ENCODE peak calls at places on chromosomes 4 and X, in seven cellular contexts. One of them, this sample, is unnamed.

GRCh38 chr4:153153339-153153851 is 50.8 kb upstream of the TRIM2 start:
- DNase-seq in right lobe of liver: peak; percentile 45
- DNase-seq in A549: peak; percentile 37
- DNase-seq in IMR-90: peak; percentile 7
- DNase-seq in HCT116: no peak
- DNase-seq in adrenal gland: peak; percentile 41
- DNase-seq in endothelial cell of umbilical vein: peak; percentile 27
- DNase-seq in this sample: peak; percentile 20

GRCh38 chr4:122152699-122153328 is 683 bp downstream of the BLTP1 start:
- DNase-seq in adrenal gland: peak; percentile 50
- DNase-seq in endothelial cell of umbilical vein: peak; percentile 50
- DNase-seq in IMR-90: peak; percentile 25
- DNase-seq in HCT116: no peak
- DNase-seq in A549: peak; percentile 13
- DNase-seq in right lobe of liver: peak; percentile 57
- DNase-seq in this sample: peak; percentile 11

GRCh38 chr4:170420255-170420693 is 330.5 kb upstream of the AADAT start:
- DNase-seq in HCT116: no peak
- DNase-seq in A549: no peak
- DNase-seq in right lobe of liver: no peak
- DNase-seq in endothelial cell of umbilical vein: no peak
- DNase-seq in IMR-90: peak; percentile 57
- DNase-seq in adrenal gland: no peak
- DNase-seq in this sample: no peak

GRCh38 chr4:13493793-13494192 is 9.7 kb upstream of the RAB28 start:
- DNase-seq in right lobe of liver: no peak
- DNase-seq in A549: no peak
- DNase-seq in adrenal gland: no peak
- DNase-seq in HCT116: no peak
- DNase-seq in endothelial cell of umbilical vein: no peak
- DNase-seq in IMR-90: no peak
- DNase-seq in this sample: no peak

GRCh38 chr4:187929024-187929423 is 66.5 kb upstream of the ZFP42 start:
- DNase-seq in A549: no peak
- DNase-seq in IMR-90: no peak
- DNase-seq in adrenal gland: no peak
- DNase-seq in endothelial cell of umbilical vein: no peak
- DNase-seq in HCT116: peak; percentile 33
- DNase-seq in right lobe of liver: no peak
- DNase-seq in this sample: no peak

GRCh38 chr4:148060264-148061138 is 328.6 kb downstream of the ARHGAP10 start:
- DNase-seq in HCT116: no peak
- DNase-seq in endothelial cell of umbilical vein: no peak
- DNase-seq in right lobe of liver: no peak
- DNase-seq in adrenal gland: no peak
- DNase-seq in IMR-90: no peak
- DNase-seq in A549: no peak
- DNase-seq in this sample: no peak

GRCh38 chr4:24551492-24552330 is 32.6 kb downstream of the DHX15 start:
- DNase-seq in A549: no peak
- DNase-seq in HCT116: peak; percentile 2
- DNase-seq in adrenal gland: no peak
- DNase-seq in IMR-90: peak; percentile 70
- DNase-seq in endothelial cell of umbilical vein: peak; percentile 61
- DNase-seq in right lobe of liver: no peak
- DNase-seq in this sample: no peak

GRCh38 chr4:19492611-19493010 is 759.1 kb upstream of the SLIT2 start:
- DNase-seq in IMR-90: peak; percentile 56
- DNase-seq in adrenal gland: no peak
- DNase-seq in A549: no peak
- DNase-seq in HCT116: no peak
- DNase-seq in right lobe of liver: no peak
- DNase-seq in endothelial cell of umbilical vein: no peak
- DNase-seq in this sample: no peak

GRCh38 chr4:40462326-40462725 is 127.2 kb downstream of the CHRNA9 start:
- DNase-seq in IMR-90: no peak
- DNase-seq in A549: no peak
- DNase-seq in adrenal gland: no peak
- DNase-seq in right lobe of liver: no peak
- DNase-seq in endothelial cell of umbilical vein: no peak
- DNase-seq in HCT116: no peak
- DNase-seq in this sample: no peak

GRCh38 chrX:40169193-40170086 is 71.7 kb upstream of the BCOR start:
- DNase-seq in right lobe of liver: peak; percentile 53
- DNase-seq in adrenal gland: peak; percentile 82
- DNase-seq in HCT116: peak; percentile 78
- DNase-seq in A549: peak; percentile 73
- DNase-seq in IMR-90: peak; percentile 75
- DNase-seq in endothelial cell of umbilical vein: peak; percentile 78
- DNase-seq in this sample: no peak

GRCh38 chr4:6851962-6852361 is 57.7 kb upstream of the TBC1D14 start:
- DNase-seq in IMR-90: no peak
- DNase-seq in endothelial cell of umbilical vein: no peak
- DNase-seq in HCT116: no peak
- DNase-seq in A549: no peak
- DNase-seq in right lobe of liver: no peak
- DNase-seq in adrenal gland: no peak
- DNase-seq in this sample: no peak

GRCh38 chr4:186249785-186250739 is 15.9 kb upstream of the F11 start:
- DNase-seq in right lobe of liver: no peak
- DNase-seq in HCT116: no peak
- DNase-seq in A549: no peak
- DNase-seq in endothelial cell of umbilical vein: no peak
- DNase-seq in adrenal gland: no peak
- DNase-seq in IMR-90: peak; percentile 85
- DNase-seq in this sample: no peak

GRCh38 chrX:12153741-12154140 is 15.5 kb downstream of the FRMPD4 start:
- DNase-seq in right lobe of liver: no peak
- DNase-seq in endothelial cell of umbilical vein: peak; percentile 50
- DNase-seq in A549: no peak
- DNase-seq in IMR-90: peak; percentile 34
- DNase-seq in adrenal gland: no peak
- DNase-seq in HCT116: no peak
- DNase-seq in this sample: no peak

GRCh38 chrX:53263597-53264094 is 17.7 kb downstream of the IQSEC2 start:
- DNase-seq in endothelial cell of umbilical vein: peak; percentile 27
- DNase-seq in adrenal gland: peak; percentile 59
- DNase-seq in right lobe of liver: no peak
- DNase-seq in HCT116: peak; percentile 59
- DNase-seq in IMR-90: peak; percentile 71
- DNase-seq in A549: peak; percentile 71
- DNase-seq in this sample: peak; percentile 28

GRCh38 chr4:39614487-39615162 is 24.0 kb downstream of the SMIM14 start:
- DNase-seq in IMR-90: peak; percentile 87
- DNase-seq in endothelial cell of umbilical vein: peak; percentile 67
- DNase-seq in adrenal gland: no peak
- DNase-seq in right lobe of liver: no peak
- DNase-seq in HCT116: no peak
- DNase-seq in A549: peak; percentile 16
- DNase-seq in this sample: no peak

GRCh38 chr4:108118505-108118904 is 50.2 kb downstream of the LEF1 start:
- DNase-seq in HCT116: no peak
- DNase-seq in endothelial cell of umbilical vein: no peak
- DNase-seq in IMR-90: no peak
- DNase-seq in adrenal gland: no peak
- DNase-seq in right lobe of liver: no peak
- DNase-seq in A549: peak; percentile 5
- DNase-seq in this sample: no peak

GRCh38 chr4:174086829-174087799 is 196.4 kb downstream of the FBXO8 start:
- DNase-seq in endothelial cell of umbilical vein: no peak
- DNase-seq in HCT116: no peak
- DNase-seq in adrenal gland: no peak
- DNase-seq in right lobe of liver: no peak
- DNase-seq in IMR-90: no peak
- DNase-seq in A549: no peak
- DNase-seq in this sample: no peak

DNA sequence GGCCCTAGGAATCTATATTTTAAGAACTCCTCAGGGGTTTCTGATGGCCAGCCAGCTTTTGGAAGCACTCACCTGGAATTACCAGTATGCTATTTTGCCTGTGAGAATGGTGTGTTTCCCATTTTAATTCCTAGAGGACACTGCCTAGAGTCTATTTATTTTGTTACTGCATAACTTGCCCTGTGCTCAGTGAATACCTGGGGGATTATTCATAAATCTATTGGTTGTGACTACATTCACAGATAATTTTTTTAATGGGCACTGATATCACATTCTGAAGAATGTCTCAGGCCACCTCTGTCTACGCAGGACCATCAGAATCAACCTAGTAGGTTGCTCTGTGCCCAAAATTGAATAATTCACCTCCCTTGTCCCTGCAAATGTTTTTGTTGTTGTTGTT is 6.7 kb downstream of the ARL13A start:
- DNase-seq in IMR-90: peak; percentile 39
- DNase-seq in endothelial cell of umbilical vein: no peak
- DNase-seq in HCT116: no peak
- DNase-seq in adrenal gland: no peak
- DNase-seq in right lobe of liver: no peak
- DNase-seq in A549: no peak
- DNase-seq in this sample: no peak
- TF ChIP-seq POLR2A in IMR-90: no peak
- TF ChIP-seq POLR2A in endothelial cell of umbilical vein: no peak
- TF ChIP-seq POLR2A in HCT116: no peak
- TF ChIP-seq POLR2A in adrenal gland: no peak
- TF ChIP-seq POLR2A in right lobe of liver: no peak
- TF ChIP-seq POLR2A in A549: no peak
- TF ChIP-seq POLR2A in this sample: no peak

DNA sequence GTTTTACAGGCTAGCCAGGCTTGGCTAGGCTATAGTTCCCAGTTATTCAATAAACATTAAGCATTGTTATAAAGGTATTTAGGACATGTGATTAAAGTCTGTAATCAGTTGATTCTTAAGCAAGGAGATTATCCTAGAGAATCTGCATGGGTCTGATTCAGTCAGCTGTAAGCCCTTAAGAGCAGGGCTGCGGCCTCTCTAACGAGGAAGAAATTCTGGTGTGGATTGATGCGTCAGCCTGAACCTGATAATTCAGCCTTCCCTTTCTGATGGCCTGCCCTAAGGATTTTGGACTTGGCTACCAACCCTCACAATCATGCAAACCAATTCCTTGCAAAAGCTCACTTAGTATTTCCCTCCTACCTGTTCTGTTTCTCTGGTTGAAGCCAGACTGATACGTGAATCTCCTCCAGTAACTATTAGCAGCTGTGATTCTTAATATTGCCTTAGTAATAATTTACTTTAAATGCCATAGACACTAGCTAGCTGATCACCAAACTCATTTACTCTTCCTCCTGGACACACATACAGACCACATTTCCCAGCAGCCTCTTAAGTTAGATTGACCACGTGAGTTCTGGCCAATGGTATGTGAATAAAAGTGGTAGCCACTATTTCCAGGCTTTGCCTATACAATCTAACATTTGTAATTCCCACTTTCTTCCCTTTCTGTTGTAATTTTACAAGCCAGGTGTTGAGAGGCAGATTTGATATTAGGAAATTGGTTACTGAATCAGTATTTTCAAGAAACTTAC is 678.0 kb upstream of the INTU start:
- DNase-seq in A549: no peak
- DNase-seq in IMR-90: no peak
- DNase-seq in adrenal gland: no peak
- DNase-seq in endothelial cell of umbilical vein: no peak
- DNase-seq in right lobe of liver: no peak
- DNase-seq in HCT116: no peak
- DNase-seq in this sample: no peak
- TF ChIP-seq POLR2A in A549: no peak
- TF ChIP-seq POLR2A in IMR-90: no peak
- TF ChIP-seq POLR2A in adrenal gland: no peak
- TF ChIP-seq POLR2A in endothelial cell of umbilical vein: no peak
- TF ChIP-seq POLR2A in right lobe of liver: no peak
- TF ChIP-seq POLR2A in HCT116: no peak
- TF ChIP-seq POLR2A in this sample: no peak

GRCh38 chr4:183504930-183505555 is at the start of gene ING2:
- DNase-seq in A549: peak; percentile 54
- DNase-seq in HCT116: peak; percentile 21
- DNase-seq in adrenal gland: no peak
- DNase-seq in IMR-90: no peak
- DNase-seq in right lobe of liver: peak; percentile 90
- DNase-seq in endothelial cell of umbilical vein: peak; percentile 54
- DNase-seq in this sample: peak; percentile 49
- TF ChIP-seq POLR2A in A549: no peak
- TF ChIP-seq POLR2A in HCT116: no peak
- TF ChIP-seq POLR2A in adrenal gland: no peak
- TF ChIP-seq POLR2A in IMR-90: no peak
- TF ChIP-seq POLR2A in right lobe of liver: no peak
- TF ChIP-seq POLR2A in endothelial cell of umbilical vein: no peak
- TF ChIP-seq POLR2A in this sample: peak; percentile 31

GRCh38 chrX:111445485-111445884 is 33.5 kb upstream of the DCX start:
- DNase-seq in adrenal gland: no peak
- DNase-seq in right lobe of liver: no peak
- DNase-seq in endothelial cell of umbilical vein: peak; percentile 1
- DNase-seq in A549: peak; percentile 5
- DNase-seq in HCT116: peak; percentile 15
- DNase-seq in IMR-90: peak; percentile 32
- DNase-seq in this sample: no peak

GRCh38 chrX:111447298-111447697 is 35.3 kb upstream of the DCX start:
- DNase-seq in HCT116: peak; percentile 4
- DNase-seq in endothelial cell of umbilical vein: no peak
- DNase-seq in right lobe of liver: no peak
- DNase-seq in adrenal gland: no peak
- DNase-seq in A549: no peak
- DNase-seq in IMR-90: no peak
- DNase-seq in this sample: no peak

GRCh38 chrX:111442791-111443190 is 30.8 kb upstream of the DCX start:
- DNase-seq in adrenal gland: no peak
- DNase-seq in right lobe of liver: no peak
- DNase-seq in HCT116: no peak
- DNase-seq in A549: no peak
- DNase-seq in endothelial cell of umbilical vein: no peak
- DNase-seq in IMR-90: no peak
- DNase-seq in this sample: no peak

DNA sequence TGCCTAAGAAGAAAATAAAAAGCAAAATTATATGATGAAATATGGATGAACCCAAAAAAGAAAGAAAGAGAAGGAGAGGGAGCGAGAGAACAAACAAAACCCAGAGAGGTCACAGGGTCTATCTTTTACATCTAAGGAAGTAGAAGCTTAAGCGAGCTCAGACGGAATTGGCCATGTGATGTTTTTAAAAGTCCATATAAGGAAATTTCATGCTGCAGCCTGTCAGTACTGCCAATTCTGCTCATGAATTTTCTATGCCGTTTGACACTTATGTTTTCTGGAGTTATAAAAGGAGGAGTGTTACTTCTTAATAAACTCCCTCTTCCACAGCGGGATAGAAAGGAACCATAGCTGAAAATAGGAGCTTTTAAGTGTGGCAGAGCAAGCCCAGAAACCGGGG is 32.9 kb upstream of the DCX start:
- DNase-seq in IMR-90: no peak
- DNase-seq in HCT116: no peak
- DNase-seq in right lobe of liver: no peak
- DNase-seq in A549: no peak
- DNase-seq in adrenal gland: no peak
- DNase-seq in endothelial cell of umbilical vein: no peak
- DNase-seq in this sample: no peak
- TF ChIP-seq POLR2A in IMR-90: no peak
- TF ChIP-seq POLR2A in HCT116: no peak
- TF ChIP-seq POLR2A in right lobe of liver: no peak
- TF ChIP-seq POLR2A in A549: no peak
- TF ChIP-seq POLR2A in adrenal gland: no peak
- TF ChIP-seq POLR2A in endothelial cell of umbilical vein: no peak
- TF ChIP-seq POLR2A in this sample: no peak